ENCODE peak calls at places on chromosomes 5 and 9, in four cellular contexts. G is activated B cell treated with CpG ODN at 0.5 μM for 24 hours, P is mucosa of descending colon, U is AG09319. F is an unnamed sample.
A peak's percentile ranks its signal among the peaks of the same experiment; 100 is the strongest.

GRCh38 chr5:128349044-128349629 is 188.9 kb downstream of the FBN2 start:
- DNase-seq in G (no peak), P (no peak), U (no peak), F (no peak)

GRCh38 chr9:130878295-130878694 is 18.3 kb downstream of the QRFP start:
- DNase-seq in G (no peak), P (no peak), U (no peak), F (no peak)

GRCh38 chr9:126707083-126707482 is 93.4 kb downstream of the LMX1B start:
- DNase-seq in G (no peak), P (no peak), U (no peak), F (no peak)

GRCh38 chr5:130000460-130000859 is 96.2 kb downstream of the CHSY3 start:
- DNase-seq in G (no peak), P (no peak), U (no peak), F (no peak)

GRCh38 chr9:86242012-86242411 is 17.4 kb downstream of the C9orf153 start:
- DNase-seq in G (no peak), P (no peak), U (no peak), F (no peak)

GRCh38 chr9:90540734-90541133 is 101.9 kb downstream of the DIRAS2 start:
- DNase-seq in G (no peak), P (no peak), U (no peak), F (no peak)

GRCh38 chr5:73265641-73266040 is 92.6 kb downstream of the TMEM174 start:
- DNase-seq in G (no peak), P (no peak), U (no peak), F (no peak)

GRCh38 chr9:12680341-12680740 is 12.8 kb upstream of the TYRP1 start:
- DNase-seq in G (no peak), P (no peak), U (peak; percentile 11), F (peak; percentile 60)

GRCh38 chr5:36529142-36529541 is 77.3 kb upstream of the SLC1A3 start:
- DNase-seq in G (no peak), P (no peak), U (no peak), F (no peak)

GRCh38 chr9:121303456-121304451 is 35.8 kb downstream of the GSN start:
- DNase-seq in G (no peak), P (no peak), U (no peak), F (no peak)

GRCh38 chr9:115443890-115444289 is 325.9 kb upstream of the TNC start:
- DNase-seq in G (no peak), P (no peak), U (no peak), F (no peak)

GRCh38 chr9:126700903-126701819 is 87.4 kb downstream of the LMX1B start:
- DNase-seq in G (no peak), P (no peak), U (no peak), F (no peak)

GRCh38 chr5:171369056-171369455 is 18.6 kb upstream of the NPM1 start:
- DNase-seq in G (no peak), P (no peak), U (no peak), F (no peak)

GRCh38 chr5:171366645-171367044 is 21.0 kb upstream of the NPM1 start:
- DNase-seq in G (no peak), P (no peak), U (no peak), F (no peak)

GRCh38 chr5:171367424-171368370 is 20.0 kb upstream of the NPM1 start:
- DNase-seq in G (no peak), P (no peak), U (no peak), F (peak; percentile 76)

GRCh38 chr5:171369898-171370297 is 17.8 kb upstream of the NPM1 start:
- DNase-seq in G (no peak), P (no peak), U (no peak), F (no peak)

DNA sequence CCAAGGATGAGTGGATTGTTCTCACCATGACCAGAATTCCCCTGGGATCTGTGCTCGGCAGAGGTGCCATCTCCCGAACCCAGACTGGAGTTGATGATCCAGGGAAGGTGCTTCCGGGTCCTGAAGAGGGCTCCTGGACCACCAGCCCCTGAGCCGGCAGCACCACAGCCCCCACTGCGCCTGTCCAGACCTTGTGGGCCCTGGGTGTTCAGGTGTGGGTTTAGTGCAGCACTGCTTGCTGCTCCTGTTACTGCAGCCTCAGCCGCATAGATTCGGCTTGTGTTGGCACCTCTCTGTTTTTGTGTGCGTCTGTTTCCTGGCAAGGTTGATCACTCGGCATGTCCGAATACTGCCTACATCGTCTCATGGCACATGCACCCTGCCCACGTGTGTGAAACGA is 16.3 kb upstream of the NPM1 start:
- DNase-seq in G (no peak), P (no peak), U (no peak), F (no peak)
- TF ChIP-seq CTCF in G (no peak), P (no peak), U (no peak), F (no peak)

DNA sequence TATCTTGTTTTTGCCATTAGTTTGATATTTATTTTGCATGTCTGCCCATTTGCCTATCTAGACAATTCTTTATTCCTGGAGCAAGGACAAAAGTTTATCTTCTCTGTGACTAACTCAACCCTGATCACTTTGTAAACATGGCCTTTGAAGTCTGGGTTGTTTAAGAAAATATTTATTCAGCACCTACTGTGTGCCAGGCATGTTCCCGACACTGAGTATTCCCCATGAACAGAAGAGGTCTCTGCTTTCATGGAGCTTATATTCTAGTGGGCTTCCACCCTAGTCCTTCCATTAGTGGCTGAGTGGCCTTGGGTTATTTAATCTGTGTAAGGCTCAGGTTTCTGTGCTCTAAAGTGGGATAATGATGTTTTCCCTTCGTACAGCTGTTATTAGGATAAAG is 49.7 kb downstream of the SEMA6A start:
- DNase-seq in G (no peak), P (no peak), U (no peak), F (no peak)
- TF ChIP-seq CTCF in G (no peak), P (no peak), U (no peak), F (no peak)

DNA sequence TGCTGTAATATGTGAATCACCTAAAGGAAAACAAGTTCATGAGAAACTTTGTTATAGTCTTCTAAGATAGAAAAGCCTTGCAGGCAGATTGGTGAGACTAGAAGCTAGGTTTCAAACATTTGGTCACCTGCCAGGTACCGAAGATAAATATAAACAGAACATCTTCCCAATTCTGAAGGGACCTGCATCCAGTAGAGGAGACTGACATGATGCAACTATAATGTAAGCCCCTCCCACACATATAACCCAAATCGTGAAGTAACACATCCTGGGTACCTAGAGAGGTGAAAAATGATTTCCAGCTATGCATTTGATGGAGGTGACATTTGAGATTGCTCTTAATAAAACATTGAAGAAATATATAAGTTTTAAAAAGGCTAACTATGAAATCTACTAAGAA is 29.9 kb downstream of the SHLD3 start:
- DNase-seq in G (no peak), P (no peak), U (no peak), F (no peak)
- TF ChIP-seq CTCF in G (no peak), P (no peak), U (no peak), F (no peak)

DNA sequence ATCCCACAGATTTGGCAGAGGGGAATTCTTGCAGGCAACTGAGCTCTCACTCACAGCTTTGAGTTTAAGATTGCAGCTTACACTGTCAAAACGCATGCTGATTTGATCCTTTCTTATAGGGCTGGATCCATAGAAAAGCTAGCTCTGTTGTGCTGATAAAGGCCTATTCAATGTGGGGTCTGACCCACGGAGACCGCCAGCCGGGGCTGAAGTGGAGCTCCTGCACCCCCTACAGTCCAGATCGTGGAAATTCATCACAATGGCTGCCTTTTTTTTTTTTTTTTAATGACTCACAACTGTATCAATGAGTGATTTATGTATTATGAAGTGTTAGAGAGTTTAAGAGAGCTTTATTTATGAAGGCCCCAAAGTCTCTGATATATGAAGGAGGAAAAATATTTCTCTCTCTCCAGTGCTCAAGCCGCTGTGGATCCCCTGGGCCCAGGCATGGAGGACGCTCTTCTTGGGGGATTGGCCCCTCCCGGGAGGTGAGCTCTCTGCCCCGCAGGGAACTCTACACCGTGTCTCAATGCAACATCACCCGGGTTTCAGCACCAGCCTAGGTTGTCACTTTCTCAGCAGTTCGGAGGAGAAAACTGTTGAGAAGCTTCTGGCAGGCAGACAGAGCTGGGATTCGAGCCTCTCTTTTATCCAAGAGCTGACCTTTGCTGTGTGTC is 700.2 kb downstream of the IRX1 start:
- DNase-seq in G (no peak), P (no peak), U (no peak), F (peak; percentile 40)
- TF ChIP-seq CTCF in G (no peak), P (no peak), U (no peak), F (peak; percentile 68)

GRCh38 chr9:135414293-135414692 is 65.3 kb upstream of the PPP1R26 start:
- DNase-seq in G (no peak), P (no peak), U (no peak), F (no peak)

GRCh38 chr9:135419106-135419505 is 60.5 kb upstream of the PPP1R26 start:
- DNase-seq in G (no peak), P (no peak), U (no peak), F (no peak)

GRCh38 chr9:135415586-135415985 is 64.0 kb upstream of the PPP1R26 start:
- DNase-seq in G (no peak), P (no peak), U (no peak), F (no peak)

GRCh38 chr9:135418161-135418560 is 61.4 kb upstream of the PPP1R26 start:
- DNase-seq in G (no peak), P (no peak), U (no peak), F (no peak)

GRCh38 chr9:135416771-135417290 is 62.8 kb upstream of the PPP1R26 start:
- DNase-seq in G (no peak), P (no peak), U (no peak), F (no peak)
- TF ChIP-seq CTCF in G (no peak), P (no peak), U (no peak), F (no peak)

DNA sequence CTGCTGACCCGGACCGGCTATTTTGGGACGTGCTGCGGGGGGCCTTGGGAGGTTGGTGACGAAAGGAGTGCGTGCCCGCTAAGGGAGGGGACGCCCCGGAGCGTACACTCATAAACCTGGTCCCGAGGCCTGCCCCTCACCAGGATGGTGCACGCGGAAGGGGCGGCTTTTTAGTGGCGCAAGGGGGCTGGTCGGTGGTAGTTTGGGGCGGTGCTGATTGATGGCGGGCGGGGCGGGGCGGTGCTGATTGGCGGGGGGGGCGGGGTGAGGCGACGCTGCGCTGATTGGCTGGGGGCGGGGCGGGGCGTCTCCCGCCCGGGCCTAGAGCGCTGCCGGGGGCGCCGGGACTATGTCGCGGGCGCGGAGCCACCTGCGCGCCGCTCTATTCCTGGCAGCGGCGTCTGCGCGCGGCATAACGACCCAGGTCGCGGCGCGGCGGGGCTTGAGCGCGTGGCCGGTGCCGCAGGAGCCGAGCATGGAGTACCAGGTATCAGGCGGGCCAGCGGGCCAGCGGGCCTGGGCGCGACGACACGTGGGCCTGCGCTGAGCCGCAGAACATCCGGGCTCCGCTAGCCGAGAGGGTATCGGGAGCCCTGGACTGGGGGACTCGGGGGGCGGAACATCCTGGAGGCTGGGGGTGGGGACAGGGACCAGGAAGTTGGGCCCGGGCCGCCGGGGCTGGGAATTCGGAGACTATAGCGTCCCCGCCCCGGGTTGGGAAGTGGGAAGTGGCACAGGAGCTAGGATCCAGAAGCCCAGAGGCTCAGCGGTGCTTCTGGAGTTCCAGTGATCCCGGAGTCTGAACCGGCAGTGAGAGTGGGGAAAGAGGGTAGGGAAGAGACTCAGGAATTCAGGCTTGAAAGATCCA is at the start of gene FPGS:
- DNase-seq in G (peak; percentile 81), P (peak; percentile 94), U (peak; percentile 73), F (peak; percentile 45)
- TF ChIP-seq CTCF in G (no peak), P (no peak), U (no peak), F (no peak)

DNA sequence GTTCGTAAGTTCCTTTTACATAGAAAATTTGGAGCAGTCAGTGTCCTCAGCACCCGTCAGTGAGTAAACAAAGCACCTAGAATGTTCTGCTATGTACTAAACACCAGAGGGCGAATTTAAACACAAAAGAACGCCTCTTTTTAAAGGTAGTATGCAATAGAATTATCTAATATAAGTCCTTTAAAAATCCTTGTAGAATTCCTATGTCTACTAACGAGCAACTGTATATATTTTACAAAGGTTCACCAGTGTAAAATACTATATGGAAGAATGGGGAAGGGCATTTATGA is 499 bp upstream of the TMEM232 start:
- DNase-seq in G (no peak), P (no peak), U (no peak), F (no peak)
- TF ChIP-seq CTCF in G (no peak), P (no peak), U (peak; percentile 1), F (no peak)

GRCh38 chr9:106862946-106863740 is at the start of gene ZNF462:
- DNase-seq in G (no peak), P (peak; percentile 50), U (peak; percentile 57), F (no peak)
- TF ChIP-seq CTCF in G (no peak), P (no peak), U (no peak), F (no peak)

F was measured in astrocyte of the cerebellum.